ENCODE peak calls at places on chromosome 22, in seven cellular contexts. M is colonic mucosa, I is gastrocnemius medialis, J is lower lobe of right lung, Y is psoas muscle, N is A549, E is HCT116. Q is an unnamed sample. For H3K4me1, the result is how much of the 10 kb centered on the place peaks cover.

GRCh38 chr22:17471901-17472566 is 91.3 kb upstream of the SLC25A18 start:
- DNase-seq in M (no peak), E (no peak), N (no peak), Y (no peak), J (no peak), I (peak), Q (no peak)

GRCh38 chr22:35072939-35073338 is 7.0 kb downstream of the ISX start:
- DNase-seq in J (no peak), N (no peak), M (no peak), I (no peak), Y (no peak), E (no peak), Q (no peak)

GRCh38 chr22:48808038-48808960 is 1019.4 kb downstream of the BRD1 start:
- DNase-seq in I (no peak), N (no peak), J (no peak), Y (no peak), E (no peak), M (no peak), Q (no peak)

GRCh38 chr22:44348963-44349950 is 36.5 kb upstream of the SHISAL1 start:
- DNase-seq in M (no peak), N (no peak), Y (no peak), J (no peak), E (no peak), I (no peak), Q (no peak)

GRCh38 chr22:44329179-44329796 is 16.5 kb upstream of the SHISAL1 start:
- DNase-seq in I (no peak), N (no peak), E (no peak), J (no peak), M (no peak), Y (no peak), Q (no peak)

GRCh38 chr22:26318975-26319374 is 110.1 kb upstream of the ASPHD2 start:
- DNase-seq in M (no peak), E (no peak), Y (no peak), N (no peak), I (no peak), J (no peak), Q (no peak)

GRCh38 chr22:19121631-19122142 is 525 bp downstream of the DGCR2 start:
- DNase-seq in Y (peak), J (peak), I (peak), E (no peak), M (peak), N (peak), Q (no peak)

GRCh38 chr22:46563381-46564083 is 26.1 kb upstream of the CELSR1 start:
- DNase-seq in N (peak), I (no peak), Y (peak), J (peak), M (peak), E (peak), Q (no peak)

GRCh38 chr22:25680949-25681348 is 61.0 kb upstream of the MYO18B start:
- DNase-seq in J (no peak), Y (no peak), N (no peak), I (no peak), M (no peak), E (no peak), Q (no peak)

GRCh38 chr22:48089601-48090331 is 1327.3 kb downstream of the TBC1D22A start:
- DNase-seq in J (no peak), E (no peak), I (peak), N (no peak), Y (peak), M (peak), Q (peak)

GRCh38 chr22:37139762-37140161 is 10.0 kb downstream of the IL2RB start:
- DNase-seq in I (no peak), N (no peak), E (no peak), Y (no peak), J (no peak), M (no peak), Q (no peak)
- TF ChIP-seq CTCF in I (no peak), N (no peak), E (no peak), Y (no peak), J (no peak), M (no peak), Q (no peak)

GRCh38 chr22:29380032-29380781 is 8.2 kb downstream of the AP1B1 start:
- DNase-seq in I (no peak), Y (no peak), N (no peak), E (no peak), J (no peak), M (no peak), Q (no peak)
- H3K4me1 ChIP-seq in I (under half), Y (under half), N (under half), E (under half), J (under half), M (under half), Q (under half)

DNA sequence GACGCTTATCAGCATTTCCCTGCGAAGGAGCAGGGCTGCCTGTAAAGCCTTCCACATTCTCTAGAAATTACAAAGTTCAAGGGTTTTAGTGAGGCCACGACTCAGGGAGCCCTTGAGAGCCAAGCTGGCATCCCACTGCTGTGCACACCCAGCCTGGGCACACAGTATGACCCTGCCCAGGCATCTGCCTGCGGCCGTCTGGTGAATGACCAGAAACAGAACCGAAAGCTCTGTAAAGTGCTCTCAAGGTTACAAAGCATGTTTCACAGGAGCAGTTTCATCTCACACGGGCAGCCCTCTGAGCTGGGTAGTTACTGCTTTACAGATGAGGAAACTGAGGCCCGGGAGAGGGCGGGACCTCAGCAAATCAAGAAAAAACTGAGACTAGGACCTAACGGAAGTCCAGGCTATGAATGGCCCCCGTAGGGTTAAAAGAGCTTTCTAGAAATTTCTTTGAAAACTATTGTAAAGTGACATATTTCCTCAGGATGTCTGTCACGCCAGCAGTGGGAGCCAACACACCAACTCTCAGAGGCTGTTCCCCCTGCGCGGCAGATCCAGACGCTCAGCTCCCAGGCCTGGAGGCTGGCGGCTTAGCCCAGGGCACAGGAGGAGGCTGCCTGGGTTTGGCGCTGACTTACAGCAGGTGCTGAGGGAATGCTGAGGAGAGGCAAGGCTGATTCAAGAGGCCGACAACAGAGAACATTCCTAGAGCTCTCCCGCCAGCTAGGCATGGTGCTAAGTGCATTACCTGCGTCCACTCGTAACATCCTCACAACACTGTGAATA is 7.7 kb upstream of the TCF20 start:
- DNase-seq in M (no peak), E (no peak), N (no peak), J (no peak), I (no peak), Y (no peak), Q (no peak)
- TF ChIP-seq CTCF in M (peak), E (no peak), N (no peak), J (no peak), I (no peak), Y (no peak), Q (no peak)

GRCh38 chr22:20259336-20259705 is 8.8 kb downstream of the RTN4R start:
- DNase-seq in Y (no peak), N (no peak), E (no peak), M (no peak), J (no peak), I (no peak), Q (no peak)

GRCh38 chr22:20264614-20265452 is 3.3 kb downstream of the RTN4R start:
- DNase-seq in E (no peak), Y (no peak), I (no peak), M (no peak), J (no peak), N (no peak), Q (no peak)

GRCh38 chr22:20260071-20260722 is 7.9 kb downstream of the RTN4R start:
- DNase-seq in N (no peak), E (no peak), M (no peak), I (no peak), J (no peak), Y (no peak), Q (no peak)

GRCh38 chr22:20262582-20263147 is 5.5 kb downstream of the RTN4R start:
- DNase-seq in N (no peak), M (no peak), J (no peak), Y (no peak), I (no peak), E (no peak), Q (no peak)

DNA sequence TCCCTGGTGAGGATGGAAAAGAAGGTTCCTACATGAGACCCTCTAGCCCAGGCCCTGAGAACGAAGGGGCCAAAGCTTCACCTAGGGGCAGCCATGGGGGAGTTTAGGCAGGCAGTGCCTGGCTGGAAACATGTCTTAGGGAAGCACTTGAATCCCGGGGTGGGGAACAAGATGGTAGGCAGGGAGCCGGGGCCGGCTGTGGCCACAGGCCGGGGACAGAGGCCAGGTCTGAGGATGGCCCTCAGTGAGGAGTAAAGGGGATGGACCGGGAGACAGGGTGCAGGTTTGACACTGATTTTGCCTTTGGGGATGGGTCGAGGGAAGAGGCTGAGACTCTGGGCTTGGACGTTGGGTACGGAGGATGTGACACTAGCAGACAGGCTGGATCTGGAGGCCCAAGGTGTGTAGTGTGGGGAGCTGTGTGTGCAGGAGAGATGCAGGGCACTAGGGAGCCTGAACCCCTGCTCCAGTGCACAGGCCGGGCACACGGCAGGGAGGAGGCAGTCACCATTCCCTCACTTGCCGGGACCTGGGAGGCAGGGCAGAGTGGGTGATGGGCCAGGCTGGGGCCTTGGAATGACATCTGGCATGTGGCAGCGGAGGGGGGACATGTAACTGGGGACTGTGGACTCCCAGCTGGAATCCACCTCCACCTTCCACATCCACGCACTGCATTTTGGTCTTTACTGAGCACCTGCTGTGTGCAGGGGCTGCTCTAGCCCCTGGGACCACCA is 6.1 kb downstream of the RTN4R start:
- DNase-seq in E (no peak), J (no peak), I (no peak), Y (no peak), N (no peak), M (no peak), Q (no peak)
- H3K4me1 ChIP-seq in E (under half), J (under half), I (under half), Y (under half), N (under half), M (under half), Q (under half)

GRCh38 chr22:32574397-32574796 is 99.8 kb downstream of the FBXO7 start:
- DNase-seq in N (no peak), Y (no peak), J (no peak), M (no peak), I (no peak), E (no peak), Q (no peak)
- TF ChIP-seq CTCF in N (no peak), Y (no peak), J (no peak), M (no peak), I (no peak), E (no peak), Q (no peak)

GRCh38 chr22:24155597-24156145 is 25.6 kb upstream of the SUSD2 start:
- DNase-seq in Y (peak), J (peak), M (peak), E (no peak), I (peak), N (peak), Q (peak)
- H3K4me1 ChIP-seq in Y (under half), J (half or more), M (under half), E (under half), I (under half), N (under half), Q (under half)

DNA sequence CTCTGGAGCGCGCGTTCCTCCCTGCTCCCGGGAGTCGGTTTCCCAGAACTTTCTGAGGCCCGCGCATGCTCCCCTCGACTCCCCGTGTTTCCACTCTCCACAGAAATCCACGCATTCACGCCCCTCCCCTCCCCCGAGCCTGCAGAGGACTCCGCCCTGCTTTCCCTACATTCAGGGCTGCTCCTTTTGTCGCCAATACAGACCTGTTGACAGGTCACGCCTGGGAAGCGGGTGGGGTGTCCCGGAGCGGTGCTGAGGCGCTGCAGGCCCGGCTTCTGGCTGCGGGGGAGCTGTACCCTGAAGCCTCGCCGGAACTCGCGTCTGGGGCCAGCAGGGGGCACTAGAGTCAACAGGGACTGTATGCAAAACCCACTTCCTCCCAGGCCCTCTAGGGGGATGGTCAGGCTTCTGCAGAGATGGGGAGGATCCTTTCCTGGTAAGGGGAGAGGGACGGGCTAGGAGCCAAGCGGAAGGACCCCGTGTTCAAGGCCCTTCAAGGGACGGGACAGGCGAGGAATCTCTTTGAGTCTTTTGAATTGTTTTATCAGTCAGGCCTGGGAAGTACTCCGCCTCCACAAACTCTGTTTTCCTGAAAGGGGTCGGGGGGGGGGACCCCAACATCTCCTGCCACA is at the start of gene PRAME:
- DNase-seq in J (peak), N (peak), Y (peak), M (peak), I (peak), E (peak), Q (no peak)
- TF ChIP-seq CTCF in J (peak), N (peak), Y (no peak), M (peak), I (no peak), E (peak), Q (no peak)

DNA sequence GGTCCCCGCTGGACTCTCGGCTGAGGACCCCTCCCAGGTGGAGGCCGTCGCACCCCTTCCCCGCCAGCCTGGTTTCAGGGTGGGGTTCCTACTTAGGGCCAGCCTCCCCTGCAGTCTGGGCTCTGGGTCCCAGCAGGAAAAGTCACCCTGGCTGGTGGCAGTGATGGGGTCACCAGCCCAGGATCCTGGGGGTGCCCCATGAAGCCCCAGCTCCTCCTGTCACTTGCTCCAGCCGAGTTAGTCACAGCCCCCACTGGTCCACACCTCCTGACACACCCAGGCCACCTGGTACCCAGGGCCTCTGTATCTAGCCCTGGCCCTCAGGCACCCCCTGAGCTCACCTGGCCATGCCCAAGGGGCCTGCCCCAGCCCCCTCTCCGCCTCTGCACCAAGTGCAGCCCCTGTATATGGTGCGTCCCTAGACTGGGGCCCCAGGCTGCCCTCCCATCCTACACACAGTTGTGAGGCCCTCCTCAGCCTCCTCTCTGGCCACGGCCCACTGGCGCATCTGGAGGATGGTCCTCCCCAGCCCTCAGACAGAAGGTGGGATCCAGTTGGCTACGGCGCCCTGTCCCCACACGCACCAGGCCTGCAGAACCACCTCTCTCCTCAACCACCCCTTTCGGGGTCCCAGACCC is 6.7 kb downstream of the PLXNB2 start:
- DNase-seq in J (no peak), Y (no peak), N (no peak), I (no peak), M (no peak), E (no peak), Q (no peak)
- H3K4me1 ChIP-seq in J (half or more), Y (under half), N (half or more), I (under half), M (half or more), E (half or more), Q (half or more)